ENCODE peak calls at places on chromosomes 7 and 10, in ten cellular contexts. B is memory B cell; O is heart right ventricle; F is activated T-cell treated with anti-CD3 and anti-CD28 coated beads, Interleukin-2, amount 50 U/mL, for 4 hours; I is GM12878; D is left lobe of liver; C is Right ventricle myocardium superior; Q is activated CD8-positive, alpha-beta T cell treated with anti-CD3 and anti-CD28 coated beads, Interleukin-2, amount 10 ng/mL, durations not matched to agents 7 days and 5 days; V is naive thymus-derived CD4-positive, alpha-beta T cell; J is activated naive CD8-positive, alpha-beta T cell treated with anti-CD3 and anti-CD28 coated beads, Interleukin-2, amount 50 U/mL, for 24 hours. W is an unnamed sample.
A peak's percentile ranks its signal among the peaks of the same experiment; 100 is the strongest.

GRCh38 chr7:144026203-144026883 is 22.4 kb upstream of the OR2A5 start:
- ATAC-seq in B (no peak), O (no peak), F (no peak), I (no peak), D (no peak), C (no peak), Q (no peak), V (no peak), J (no peak), W (no peak)

GRCh38 chr10:48507933-48508830 is 96.7 kb downstream of the ARHGAP22 start:
- ATAC-seq in B (no peak), O (peak; percentile 40), F (no peak), I (no peak), D (no peak), C (peak; percentile 47), Q (no peak), V (no peak), J (no peak), W (no peak)

GRCh38 chr10:24912214-24912613 is 40.2 kb downstream of the PRTFDC1 start:
- ATAC-seq in B (peak; percentile 69), O (peak; percentile 47), F (no peak), I (peak; percentile 41), D (peak; percentile 52), C (peak; percentile 72), Q (no peak), V (peak; percentile 79), J (peak; percentile 61), W (no peak)

GRCh38 chr7:141280100-141280499 is 206.2 kb downstream of the TMEM178B start:
- ATAC-seq in B (no peak), O (peak; percentile 45), F (no peak), I (no peak), D (no peak), C (peak; percentile 59), Q (no peak), V (no peak), J (no peak), W (no peak)

GRCh38 chr7:127949670-127950069 is 81.6 kb downstream of the LRRC4 start:
- ATAC-seq in B (no peak), O (no peak), F (no peak), I (no peak), D (no peak), C (no peak), Q (no peak), V (no peak), J (no peak), W (no peak)

GRCh38 chr10:37728830-37729229 is 128.6 kb downstream of the ZNF248 start:
- ATAC-seq in B (no peak), O (no peak), F (no peak), I (no peak), D (no peak), C (no peak), Q (no peak), V (no peak), J (no peak), W (no peak)

GRCh38 chr10:98632456-98633150 is 185.9 kb upstream of the HPS1 start:
- ATAC-seq in B (no peak), O (no peak), F (no peak), I (no peak), D (no peak), C (no peak), Q (no peak), V (no peak), J (no peak), W (no peak)

GRCh38 chr7:77426521-77427051 is 10.4 kb upstream of the GSAP start:
- ATAC-seq in B (no peak), O (no peak), F (no peak), I (peak; percentile 20), D (peak; percentile 39), C (peak; percentile 19), Q (no peak), V (no peak), J (no peak), W (no peak)

GRCh38 chr7:120742370-120742769 is 115.6 kb downstream of the TSPAN12 start:
- ATAC-seq in B (no peak), O (no peak), F (no peak), I (no peak), D (no peak), C (no peak), Q (no peak), V (no peak), J (no peak), W (no peak)

GRCh38 chr7:151806204-151806603 is 70.7 kb downstream of the PRKAG2 start:
- ATAC-seq in B (no peak), O (no peak), F (no peak), I (no peak), D (peak; percentile 8), C (no peak), Q (no peak), V (peak; percentile 62), J (no peak), W (no peak)

GRCh38 chr7:156932006-156932405 is 17.5 kb upstream of the NOM1 start:
- ATAC-seq in B (no peak), O (no peak), F (no peak), I (no peak), D (peak; percentile 57), C (no peak), Q (no peak), V (no peak), J (no peak), W (no peak)

GRCh38 chr7:103637080-103637479 is 191.1 kb upstream of the SLC26A5 start:
- ATAC-seq in B (no peak), O (no peak), F (no peak), I (no peak), D (no peak), C (no peak), Q (no peak), V (no peak), J (no peak), W (no peak)

GRCh38 chr10:35424680-35425285 is 88.5 kb downstream of the CCNY start:
- ATAC-seq in B (no peak), O (no peak), F (no peak), I (no peak), D (peak; percentile 77), C (no peak), Q (no peak), V (no peak), J (no peak), W (no peak)

GRCh38 chr10:98423691-98424120 is 8.7 kb upstream of the PYROXD2 start:
- ATAC-seq in B (no peak), O (peak; percentile 26), F (no peak), I (no peak), D (no peak), C (no peak), Q (no peak), V (no peak), J (no peak), W (no peak)

GRCh38 chr7:47314248-47314647 is 267.7 kb downstream of the TNS3 start:
- ATAC-seq in B (no peak), O (no peak), F (no peak), I (no peak), D (no peak), C (peak; percentile 4), Q (no peak), V (no peak), J (peak; percentile 24), W (no peak)

GRCh38 chr7:134920026-134920758 is 66.1 kb upstream of the AGBL3 start:
- ATAC-seq in B (no peak), O (no peak), F (peak; percentile 67), I (peak; percentile 87), D (no peak), C (peak; percentile 6), Q (no peak), V (no peak), J (no peak), W (no peak)

GRCh38 chr10:60314306-60314940 is 75.3 kb downstream of the ANK3 start:
- ATAC-seq in B (peak; percentile 27), O (no peak), F (peak; percentile 32), I (no peak), D (no peak), C (no peak), Q (no peak), V (no peak), J (no peak), W (no peak)

GRCh38 chr10:61629594-61629993 is 33.1 kb upstream of the CABCOCO1 start:
- ATAC-seq in B (no peak), O (no peak), F (no peak), I (no peak), D (no peak), C (no peak), Q (no peak), V (no peak), J (no peak), W (no peak)

GRCh38 chr7:142091957-142092356 is 19.6 kb upstream of the MGAM2 start:
- ATAC-seq in B (no peak), O (no peak), F (no peak), I (no peak), D (no peak), C (no peak), Q (no peak), V (no peak), J (no peak), W (no peak)

GRCh38 chr7:5375925-5376324 is 47.7 kb downstream of the TNRC18 start:
- ATAC-seq in B (no peak), O (no peak), F (no peak), I (no peak), D (no peak), C (no peak), Q (peak; percentile 12), V (peak; percentile 45), J (no peak), W (no peak)

GRCh38 chr10:5496261-5497250 is 2.8 kb downstream of the CALML5 start:
- ATAC-seq in B (no peak), O (no peak), F (no peak), I (no peak), D (no peak), C (no peak), Q (no peak), V (no peak), J (no peak), W (no peak)

GRCh38 chr10:84987039-84987438 is 658.6 kb downstream of the CCSER2 start:
- ATAC-seq in B (no peak), O (no peak), F (no peak), I (no peak), D (no peak), C (no peak), Q (no peak), V (no peak), J (no peak), W (no peak)

GRCh38 chr7:95427914-95428516 is 6.8 kb downstream of the PON2 start:
- ATAC-seq in B (no peak), O (no peak), F (no peak), I (no peak), D (peak; percentile 75), C (no peak), Q (no peak), V (no peak), J (no peak), W (no peak)

GRCh38 chr10:58064714-58065528 is 202.8 kb downstream of the IPMK start:
- ATAC-seq in B (no peak), O (no peak), F (no peak), I (peak; percentile 38), D (peak; percentile 90), C (peak; percentile 36), Q (no peak), V (peak; percentile 40), J (no peak), W (no peak)

GRCh38 chr10:69994262-69994661 is 58.4 kb upstream of the MACROH2A2 start:
- ATAC-seq in B (no peak), O (peak; percentile 74), F (no peak), I (peak; percentile 74), D (peak; percentile 86), C (peak; percentile 72), Q (no peak), V (peak; percentile 40), J (no peak), W (no peak)

GRCh38 chr10:97540669-97541500 is 31.7 kb upstream of the ANKRD2 start:
- ATAC-seq in B (no peak), O (no peak), F (no peak), I (no peak), D (no peak), C (no peak), Q (no peak), V (no peak), J (no peak), W (no peak)

GRCh38 chr7:140714331-140715040 is 18.0 kb downstream of the NDUFB2 start:
- ATAC-seq in B (no peak), O (no peak), F (no peak), I (no peak), D (peak; percentile 93), C (no peak), Q (no peak), V (peak; percentile 83), J (no peak), W (no peak)

GRCh38 chr7:106100863-106101262 is 11.2 kb downstream of the SYPL1 start:
- ATAC-seq in B (no peak), O (peak; percentile 50), F (no peak), I (peak; percentile 8), D (peak; percentile 42), C (peak; percentile 38), Q (no peak), V (no peak), J (no peak), W (no peak)

W was measured in activated CD4-positive, CD25-positive, alpha-beta regulatory T cell treated with anti-CD3 and anti-CD28 coated beads, Interleukin-2, amount 50 U/mL, for 24 hours.